ENCODE peak calls at places on chromosomes 13 and 19, in four cellular contexts. Z is sigmoid colon; Q is osteoblast; M is effector memory CD4-positive, alpha-beta T cell. V is an unnamed sample.
A peak's percentile ranks its signal among the peaks of the same experiment; 100 is the strongest.

GRCh38 chr19:48613852-48614435 is 932 bp downstream of the FAM83E start:
- DNase-seq in Q (no peak), Z (no peak), M (no peak), V (no peak)

GRCh38 chr13:66349945-66350344 is 880.2 kb downstream of the PCDH9 start:
- DNase-seq in Q (no peak), M (no peak), Z (no peak), V (no peak)

GRCh38 chr13:113862766-113863510 is 938 bp downstream of the GAS6 start:
- DNase-seq in Q (peak; percentile 93), M (no peak), Z (no peak), V (no peak)

GRCh38 chr19:16326401-16327130 is 1.9 kb downstream of the KLF2 start:
- DNase-seq in M (peak; percentile 31), Z (no peak), Q (peak; percentile 93), V (no peak)

GRCh38 chr19:18143902-18144301 is 9.1 kb upstream of the PIK3R2 start:
- DNase-seq in M (no peak), Z (no peak), Q (no peak), V (no peak)

GRCh38 chr13:42633495-42633894 is 59.5 kb downstream of the TNFSF11 start:
- DNase-seq in Q (no peak), Z (no peak), M (no peak), V (no peak)

GRCh38 chr13:52845334-52845761 is 3.1 kb downstream of the PCDH8 start:
- DNase-seq in M (no peak), Q (no peak), Z (no peak), V (no peak)

GRCh38 chr19:15507068-15508034 is 974 bp upstream of the CYP4F22 start:
- DNase-seq in M (no peak), Z (no peak), Q (no peak), V (no peak)

GRCh38 chr13:74227476-74228158 is 93.4 kb upstream of the KLF12 start:
- DNase-seq in M (no peak), Q (no peak), Z (no peak), V (no peak)

GRCh38 chr19:4671182-4671851 is 1.2 kb upstream of the MYDGF start:
- DNase-seq in Q (peak; percentile 51), M (no peak), Z (no peak), V (no peak)
- H3K4me3 ChIP-seq in Q (no peak overlapping the region), M (no peak overlapping the region), Z (no peak overlapping the region), V (no peak overlapping the region)

DNA sequence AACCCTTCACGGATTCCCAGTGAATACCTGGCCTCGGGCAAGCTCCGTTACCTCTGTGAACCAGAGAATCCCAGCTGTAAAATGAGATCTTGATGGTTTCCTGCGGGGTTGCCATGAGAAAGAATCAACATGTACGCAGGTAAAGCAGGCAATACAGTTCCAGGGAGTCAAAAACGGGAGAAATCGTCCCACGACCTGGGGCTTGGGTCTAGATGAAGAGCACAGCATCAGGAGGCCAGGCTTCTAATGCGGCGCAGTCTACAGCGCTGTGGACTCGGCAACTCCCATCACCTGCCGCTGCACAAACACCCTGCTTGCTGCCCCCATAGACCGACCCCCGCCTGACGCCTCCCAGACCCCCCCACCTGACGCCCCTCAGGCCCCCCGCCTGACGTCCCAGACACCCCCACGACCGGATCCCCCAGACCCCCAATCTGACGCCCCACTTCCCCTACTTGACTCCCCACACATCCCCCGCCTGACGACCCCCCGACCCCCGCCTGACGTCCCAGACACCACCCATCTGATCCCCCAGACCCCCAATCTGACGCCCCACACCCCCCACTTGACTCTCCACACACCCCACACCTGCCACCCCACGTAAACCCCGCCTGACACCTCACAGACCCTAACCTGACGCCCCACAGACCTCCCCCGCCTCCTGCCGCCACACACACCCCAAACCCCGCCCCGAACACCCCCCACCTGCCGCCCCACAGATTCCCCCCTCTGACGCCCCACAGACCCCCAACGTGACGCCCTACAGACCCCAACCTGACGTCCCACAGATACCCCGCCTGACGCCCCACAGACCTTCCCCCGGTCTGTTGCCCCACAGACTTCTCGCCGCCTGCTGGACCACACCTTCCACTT is 589 bp downstream of the LIG4 start:
- DNase-seq in Z (peak; percentile 68), M (no peak), Q (no peak), V (peak; percentile 14)
- H3K4me1 ChIP-seq in Z (peaks cover 42% of the 10 kb centered on the region), M (peaks cover 14% of the 10 kb centered on the region), Q (peaks cover 27% of the 10 kb centered on the region), V (peaks cover 19% of the 10 kb centered on the region)

DNA sequence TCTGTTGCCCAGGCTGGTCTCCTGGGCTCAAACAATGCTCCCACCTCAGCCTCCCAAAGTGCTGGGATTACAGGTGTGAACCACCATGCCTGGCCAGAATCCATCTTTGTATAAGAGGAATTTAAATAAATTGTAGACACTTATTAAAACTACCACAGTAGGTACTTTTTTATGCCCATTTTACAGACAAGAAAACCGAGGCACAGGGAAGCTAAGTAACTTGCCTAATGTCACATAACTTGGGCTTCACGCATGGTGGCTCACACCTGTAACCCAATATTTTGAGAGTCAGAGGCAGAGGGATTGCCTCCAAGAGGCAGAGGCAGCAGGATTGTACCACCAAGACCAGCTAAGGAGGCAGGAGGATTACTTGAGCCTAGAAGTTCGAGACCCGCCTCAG is 22.7 kb upstream of the CALM3 start:
- DNase-seq in M (no peak), Q (no peak), Z (no peak), V (no peak)
- H3K4me3 ChIP-seq in M (no peak overlapping the region), Q (no peak overlapping the region), Z (no peak overlapping the region), V (no peak overlapping the region)

DNA sequence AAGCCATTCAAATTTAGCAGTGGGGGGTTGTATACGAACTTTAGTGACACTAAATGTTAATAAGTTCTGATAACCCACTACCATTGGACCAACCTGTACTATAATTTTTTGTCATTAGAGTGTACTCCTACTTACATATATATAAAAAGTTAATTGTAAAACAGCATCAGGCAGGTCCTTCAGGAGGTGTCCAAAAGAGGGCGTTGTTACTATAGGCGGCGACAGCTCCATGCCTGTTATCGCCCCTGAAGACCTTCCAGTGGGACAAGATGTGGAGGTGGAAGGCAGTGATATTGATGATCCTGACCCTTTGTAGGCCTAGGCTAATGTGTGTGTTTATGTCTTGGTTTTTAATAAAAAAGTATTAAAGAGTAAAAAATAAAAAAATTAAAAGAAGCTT is 27.5 kb downstream of the SPRYD7 start:
- DNase-seq in Q (no peak), M (no peak), Z (no peak), V (no peak)
- H3K4me1 ChIP-seq in Q (no peaks in the 10 kb centered on the region), M (no peaks in the 10 kb centered on the region), Z (no peaks in the 10 kb centered on the region), V (peaks cover 3% of the 10 kb centered on the region)

DNA sequence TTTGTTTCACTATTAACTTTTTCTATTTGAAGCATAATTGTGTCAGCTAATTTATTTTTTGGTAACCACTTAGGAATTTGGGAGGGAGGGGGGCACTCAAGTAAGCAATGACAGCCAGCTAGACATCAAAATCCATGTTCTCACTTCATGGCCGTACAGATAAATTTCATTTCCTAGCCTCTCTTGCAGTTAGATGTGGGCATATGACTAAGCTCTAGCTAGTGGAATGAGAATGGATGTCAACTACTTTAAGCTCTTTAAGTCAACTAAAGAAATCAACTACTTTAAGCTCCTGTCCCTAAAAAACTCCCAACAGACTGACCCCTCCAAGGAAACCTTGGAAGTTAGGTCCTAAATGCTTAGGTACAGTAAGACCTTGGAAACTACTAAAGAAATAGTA is 92.0 kb downstream of the KCNRG start:
- DNase-seq in Q (no peak), M (no peak), Z (no peak), V (no peak)
- H3K4me3 ChIP-seq in Q (no peak overlapping the region), M (no peak overlapping the region), Z (no peak overlapping the region), V (no peak overlapping the region)

DNA sequence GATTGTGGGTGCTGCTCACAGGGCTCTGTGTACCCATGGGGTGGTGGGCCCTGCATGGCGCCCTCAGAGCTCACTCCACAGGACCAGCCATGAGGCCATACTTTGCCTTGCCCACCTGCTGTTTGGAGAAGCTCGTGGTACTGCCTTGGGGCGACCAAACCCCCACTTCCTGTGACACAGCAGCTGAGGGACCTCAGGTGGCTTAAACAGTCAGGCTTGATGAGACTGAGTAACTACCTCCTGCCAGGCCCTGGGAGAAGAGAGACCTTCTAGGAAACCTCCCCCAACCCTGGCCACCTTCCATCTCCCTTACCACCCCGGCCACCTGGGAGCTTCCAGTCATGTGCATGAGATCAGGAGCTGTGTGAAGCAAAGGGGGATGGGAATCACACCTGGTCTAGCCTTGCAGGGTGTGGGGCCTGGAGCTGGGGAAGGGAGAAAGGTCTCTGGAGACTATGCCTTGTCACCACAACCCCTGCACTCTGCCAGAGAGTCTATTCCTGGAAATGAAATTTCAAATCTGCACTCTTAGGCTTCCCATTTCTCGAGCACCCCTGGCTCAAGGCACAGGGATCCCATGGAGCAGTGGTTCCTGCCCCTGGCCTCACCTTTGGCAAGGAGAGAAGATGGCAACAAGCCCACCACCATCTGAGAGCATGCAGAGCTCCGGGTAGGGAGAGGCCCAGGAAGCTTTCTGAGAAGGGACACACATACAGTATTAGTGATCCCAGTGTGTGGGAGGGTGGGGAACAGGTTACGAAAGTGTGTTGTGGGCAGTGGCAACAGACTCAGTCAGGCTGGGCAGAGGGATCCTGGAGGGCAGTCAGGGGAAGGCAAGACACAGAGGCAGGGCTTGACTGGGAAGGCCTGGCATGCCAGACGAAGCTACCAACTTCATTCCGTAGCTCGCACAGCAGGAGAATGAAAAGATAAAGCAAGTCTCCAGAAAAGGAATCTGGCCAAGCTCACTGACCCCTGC is 125.0 kb downstream of the URI1 start:
- DNase-seq in Z (peak; percentile 51), M (no peak), Q (peak; percentile 74), V (no peak)
- H3K4me1 ChIP-seq in Z (peaks cover 21% of the 10 kb centered on the region), M (no peaks in the 10 kb centered on the region), Q (no peaks in the 10 kb centered on the region), V (no peaks in the 10 kb centered on the region)